ENCODE peak calls at places on chromosomes 11 and 22, in six cellular contexts. T, G, X, B, V and H are unnamed samples.

GRCh38 chr22:28710112-28710888 is 30.7 kb upstream of the TTC28 start:
- DNase-seq in T (no peak), G (peak; percentile 88), X (no peak), B (no peak), V (peak; percentile 93), H (peak; percentile 43)

GRCh38 chr11:2362414-2362813 is 14.7 kb upstream of the CD81 start:
- DNase-seq in T (no peak), G (no peak), X (no peak), B (no peak), V (no peak), H (no peak)

GRCh38 chr11:129237456-129237855 is 45.3 kb upstream of the ARHGAP32 start:
- DNase-seq in T (no peak), G (no peak), X (no peak), B (no peak), V (no peak), H (no peak)

GRCh38 chr22:48643066-48643731 is 1184.5 kb downstream of the BRD1 start:
- DNase-seq in T (no peak), G (no peak), X (no peak), B (no peak), V (no peak), H (no peak)

GRCh38 chr11:96310236-96310635 is 32.8 kb downstream of the MAML2 start:
- DNase-seq in T (no peak), G (no peak), X (no peak), B (no peak), V (no peak), H (no peak)

GRCh38 chr22:28750471-28750881 is 8.6 kb downstream of the HSCB start:
- DNase-seq in T (no peak), G (peak; percentile 67), X (no peak), B (no peak), V (peak; percentile 87), H (peak; percentile 65)

GRCh38 chr22:31206896-31207687 is 5.0 kb upstream of the LIMK2 start:
- DNase-seq in T (no peak), G (no peak), X (peak; percentile 50), B (peak; percentile 18), V (no peak), H (no peak)

GRCh38 chr22:42766860-42767259 is 46.2 kb upstream of the A4GALT start:
- DNase-seq in T (no peak), G (no peak), X (no peak), B (no peak), V (no peak), H (no peak)

GRCh38 chr11:102798012-102798746 is at the start of gene MMP1:
- DNase-seq in T (no peak), G (no peak), X (no peak), B (no peak), V (peak; percentile 72), H (peak; percentile 4)

GRCh38 chr22:33747029-33747428 is 173.2 kb downstream of the LARGE1 start:
- DNase-seq in T (no peak), G (no peak), X (no peak), B (no peak), V (no peak), H (no peak)

GRCh38 chr11:88340366-88340930 is 2.9 kb upstream of the CTSC start:
- DNase-seq in T (no peak), G (no peak), X (no peak), B (no peak), V (no peak), H (no peak)

GRCh38 chr22:17120711-17121234 is 387 bp downstream of the TMEM121B start:
- DNase-seq in T (no peak), G (no peak), X (no peak), B (no peak), V (no peak), H (no peak)

GRCh38 chr11:47532597-47533213 is 20.2 kb downstream of the CELF1 start:
- DNase-seq in T (no peak), G (no peak), X (no peak), B (no peak), V (no peak), H (no peak)

GRCh38 chr11:61021661-61022212 is 50.3 kb downstream of the CD6 start:
- DNase-seq in T (peak; percentile 78), G (no peak), X (no peak), B (no peak), V (no peak), H (no peak)

GRCh38 chr11:17145972-17146371 is 61.8 kb downstream of the PIK3C2A start:
- DNase-seq in T (no peak), G (no peak), X (no peak), B (no peak), V (no peak), H (no peak)